ENCODE peak calls at places on chromosomes 16 and 17, in four cellular contexts. F is neural progenitor cell, L is heart left ventricle, W is dorsolateral prefrontal cortex. K is an unnamed sample.

GRCh38 chr16:70267516-70267915 is 15.8 kb upstream of the EXOSC6 start:
- DNase-seq in F (peak; percentile 70), W (no peak), L (no peak), K (peak; percentile 26)

GRCh38 chr16:75483222-75483621 is 12.0 kb downstream of the CHST6 start:
- DNase-seq in L (no peak), W (no peak), F (no peak), K (no peak)

GRCh38 chr16:66832661-66833305 is 2.0 kb upstream of the NAE1 start:
- DNase-seq in L (no peak), W (no peak), F (no peak), K (no peak)

GRCh38 chr17:10614536-10615155 is 42.5 kb downstream of the MYH3 start:
- DNase-seq in F (peak; percentile 81), W (no peak), L (no peak), K (no peak)

GRCh38 chr16:2148714-2149629 is 547 bp downstream of the RAB26 start:
- DNase-seq in F (peak; percentile 56), L (no peak), W (no peak), K (peak; percentile 37)

GRCh38 chr17:49861150-49861884 is 13.4 kb upstream of the TAC4 start:
- DNase-seq in W (no peak), L (no peak), F (peak; percentile 78), K (peak; percentile 43)

GRCh38 chr16:89039756-89040155 is 53.9 kb upstream of the ACSF3 start:
- DNase-seq in L (peak; percentile 47), W (no peak), F (no peak), K (no peak)

GRCh38 chr16:89689142-89689541 is 2.7 kb downstream of the CDK10 start:
- DNase-seq in W (no peak), F (no peak), L (no peak), K (no peak)

GRCh38 chr17:43671075-43671692 is 9.5 kb upstream of the MEOX1 start:
- DNase-seq in W (no peak), L (peak; percentile 14), F (no peak), K (no peak)

GRCh38 chr17:34243732-34244299 is 11.3 kb upstream of the CCL2 start:
- DNase-seq in W (no peak), L (no peak), F (no peak), K (no peak)

GRCh38 chr16:50611332-50611934 is 63.2 kb downstream of the NKD1 start:
- DNase-seq in L (no peak), W (no peak), F (no peak), K (no peak)

GRCh38 chr16:24255446-24256352 is at the start of gene CACNG3:
- DNase-seq in F (peak; percentile 99), W (peak; percentile 55), L (no peak), K (peak; percentile 42)

GRCh38 chr17:29007456-29008455 is 1.9 kb upstream of the SEZ6 start:
- DNase-seq in W (no peak), L (no peak), F (no peak), K (no peak)

GRCh38 chr17:9233271-9233599 is 211.9 kb downstream of the NTN1 start:
- DNase-seq in F (no peak), L (peak; percentile 51), W (no peak), K (no peak)

GRCh38 chr17:2095536-2095910 is 40.6 kb downstream of the HIC1 start:
- DNase-seq in L (no peak), W (no peak), F (peak; percentile 60), K (no peak)

GRCh38 chr17:27403480-27404005 is 52.7 kb upstream of the KSR1 start:
- DNase-seq in L (no peak), F (no peak), W (no peak), K (no peak)

GRCh38 chr17:83099086-83099540 is 19.7 kb downstream of the METRNL start:
- DNase-seq in L (no peak), W (no peak), F (no peak), K (no peak)

GRCh38 chr17:39591958-39592954 is 15.5 kb downstream of the NEUROD2 start:
- DNase-seq in F (peak; percentile 92), W (no peak), L (no peak), K (no peak)

GRCh38 chr16:49875812-49876715 is 20.2 kb upstream of the ZNF423 start:
- DNase-seq in W (no peak), L (no peak), F (peak; percentile 73), K (no peak)

GRCh38 chr16:57725077-57725953 is 10.3 kb upstream of the KATNB1 start:
- DNase-seq in F (no peak), L (no peak), W (no peak), K (no peak)

GRCh38 chr17:47099451-47099986 is 89.6 kb downstream of the CDC27 start:
- DNase-seq in F (no peak), L (no peak), W (no peak), K (peak; percentile 35)

GRCh38 chr17:4591529-4591928 is 7.2 kb downstream of the SMTNL2 start:
- DNase-seq in L (no peak), W (no peak), F (no peak), K (no peak)

GRCh38 chr16:66030036-66030435 is 336.5 kb upstream of the CDH5 start:
- DNase-seq in L (no peak), F (no peak), W (no peak), K (no peak)

GRCh38 chr17:59683283-59683682 is 23.9 kb downstream of the PTRH2 start:
- DNase-seq in L (no peak), F (no peak), W (no peak), K (no peak)

GRCh38 chr16:67260426-67261063 is 11.8 kb downstream of the SLC9A5 start:
- DNase-seq in W (no peak), F (peak; percentile 64), L (no peak), K (no peak)

GRCh38 chr16:69329369-69330285 is 761 bp downstream of the PDF start:
- DNase-seq in W (no peak), L (no peak), F (peak; percentile 55), K (no peak)

GRCh38 chr17:66548659-66549311 is 246.4 kb downstream of the PRKCA start:
- DNase-seq in W (no peak), F (no peak), L (no peak), K (no peak)

GRCh38 chr16:5064915-5065314 is 841 bp downstream of the C16orf89 start:
- DNase-seq in W (no peak), L (no peak), F (no peak), K (no peak)

GRCh38 chr16:2474877-2475412 is at the start of gene TBC1D24:
- DNase-seq in L (peak; percentile 95), F (peak; percentile 95), W (peak; percentile 84), K (peak; percentile 66)

GRCh38 chr17:49676276-49676868 is 1.5 kb downstream of the SPOP start:
- DNase-seq in F (peak; percentile 60), W (no peak), L (no peak), K (peak; percentile 77)

GRCh38 chr17:56834380-56835258 is 668 bp downstream of the DGKE start:
- DNase-seq in L (peak; percentile 80), F (peak; percentile 78), W (peak; percentile 28), K (peak; percentile 70)

GRCh38 chr17:56832446-56832845 is 1.3 kb downstream of the C17orf67 start:
- DNase-seq in F (no peak), W (no peak), L (no peak), K (no peak)

GRCh38 chr17:56835259-56835575 is 1.3 kb downstream of the DGKE start:
- DNase-seq in W (no peak), F (no peak), L (no peak), K (no peak)

GRCh38 chr17:56833023-56833811 is 503 bp downstream of the C17orf67 start:
- DNase-seq in L (peak; percentile 79), F (peak; percentile 90), W (peak; percentile 42), K (peak; percentile 71)

DNA sequence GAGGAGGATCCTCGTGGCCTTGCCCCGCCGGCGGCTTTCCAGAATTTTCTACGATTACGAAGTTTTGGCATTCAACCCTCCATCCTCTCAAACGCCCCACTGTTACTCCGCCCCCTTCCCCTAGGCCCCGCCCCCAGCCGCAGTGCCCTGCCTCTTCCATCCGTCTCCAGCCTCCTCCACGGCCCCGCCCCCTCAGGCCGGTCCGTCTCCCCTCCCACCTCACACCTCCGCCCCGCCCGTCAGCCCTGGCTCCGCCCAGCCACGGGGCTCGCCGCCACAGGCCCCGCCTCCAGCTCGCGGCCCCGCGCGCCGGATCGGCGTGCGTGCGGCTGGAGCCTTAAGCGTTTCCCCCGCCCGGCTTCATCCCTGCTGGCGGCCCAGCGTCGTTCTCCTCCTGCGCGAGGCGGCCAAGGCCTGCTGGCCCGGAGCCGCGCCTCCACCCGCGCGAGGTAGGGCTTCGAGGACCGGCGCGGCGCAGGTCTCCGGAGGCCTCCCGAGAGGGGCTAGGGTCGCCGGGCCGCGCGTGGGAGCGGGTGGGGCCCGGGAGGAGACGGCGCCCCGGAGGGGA is at the start of the genes C17orf67 and DGKE:
- DNase-seq in F (peak; percentile 96), L (peak; percentile 99), W (peak; percentile 96), K (peak; percentile 98)
- H3K27ac ChIP-seq in F (no peak within 1 kb of the TSS), L (peak within 1 kb of the TSS; percentile 86), W (peak within 1 kb of the TSS; percentile 92), K (peak within 1 kb of the TSS; percentile 79)

GRCh38 chr16:68299571-68300453 is 10.9 kb downstream of the SLC7A6OS start:
- DNase-seq in W (no peak), F (no peak), L (no peak), K (no peak)

GRCh38 chr16:68298312-68298711 is 12.4 kb downstream of the SLC7A6OS start:
- DNase-seq in W (no peak), F (no peak), L (no peak), K (no peak)

GRCh38 chr16:68297908-68298307 is 12.8 kb downstream of the SLC7A6OS start:
- DNase-seq in W (no peak), F (no peak), L (no peak), K (no peak)

GRCh38 chr16:68300736-68301459 is 9.8 kb downstream of the SLC7A6OS start:
- DNase-seq in F (no peak), W (no peak), L (no peak), K (no peak)

GRCh38 chr16:68298907-68299515 is 11.7 kb downstream of the SLC7A6OS start:
- DNase-seq in L (no peak), F (peak; percentile 63), W (no peak), K (no peak)
- H3K27ac ChIP-seq in L (peak overlapping the region; percentile 71), F (peak overlapping the region; percentile 55), W (peak overlapping the region; percentile 28), K (no peak overlapping the region)

GRCh38 chr17:57553991-57554825 is 190.9 kb downstream of the CCDC182 start:
- DNase-seq in L (no peak), F (peak; percentile 92), W (no peak), K (no peak)

GRCh38 chr17:57557363-57557762 is 187.7 kb downstream of the CCDC182 start:
- DNase-seq in F (no peak), L (no peak), W (no peak), K (no peak)

GRCh38 chr17:57554826-57555635 is 190.1 kb downstream of the CCDC182 start:
- DNase-seq in L (no peak), F (no peak), W (no peak), K (no peak)

GRCh38 chr17:57553525-57553924 is 191.6 kb downstream of the CCDC182 start:
- DNase-seq in L (no peak), W (no peak), F (no peak), K (no peak)

DNA sequence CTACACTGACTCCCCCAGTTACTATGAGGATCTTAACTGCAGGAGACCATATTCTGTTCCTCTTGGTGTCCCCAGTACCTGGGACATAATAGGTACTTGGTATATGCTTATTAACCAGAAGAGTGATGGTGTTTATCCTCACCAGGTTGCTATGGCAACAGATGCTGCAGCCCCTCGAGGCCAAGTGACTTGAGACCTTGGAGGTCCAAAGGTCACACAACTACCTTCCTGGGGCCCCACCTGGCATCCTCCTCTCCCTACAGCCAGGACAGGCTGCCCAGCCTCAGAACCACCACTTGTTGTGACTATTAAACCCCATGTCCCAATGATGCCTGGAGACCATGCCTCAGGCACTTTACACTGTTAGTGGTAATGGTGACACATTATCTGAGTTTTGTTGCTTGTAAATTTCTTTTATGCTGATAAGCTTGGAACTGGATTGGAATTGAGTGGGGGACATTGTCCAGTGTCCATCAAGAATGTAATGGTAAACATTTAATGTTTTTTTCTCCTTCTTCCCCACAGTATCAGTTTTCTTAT is 189.4 kb downstream of the CCDC182 start:
- DNase-seq in F (no peak), W (no peak), L (no peak), K (no peak)
- H3K27ac ChIP-seq in F (no peak overlapping the region), W (peak overlapping the region; percentile 47), L (no peak overlapping the region), K (no peak overlapping the region)

GRCh38 chr17:81923302-81924260 is 4.0 kb downstream of the MAFG start:
- DNase-seq in L (peak; percentile 86), F (peak; percentile 87), W (no peak), K (no peak)
- H3K27ac ChIP-seq in L (peak overlapping the region; percentile 46), F (peak overlapping the region; percentile 73), W (peak overlapping the region; percentile 77), K (no peak overlapping the region)